ENCODE peak calls at places on chromosomes 7 and 10, in five cellular contexts. W is GM12878, D is AG10803, U is GM06990, K is heart left ventricle. Z is an unnamed sample.

GRCh38 chr10:93465806-93466675 is 16.1 kb downstream of the MYOF start:
- DNase-seq in W (no peak), D (peak), U (no peak), K (peak), Z (peak)

GRCh38 chr7:158710651-158711102 is 6.1 kb upstream of the NCAPG2 start:
- DNase-seq in W (no peak), D (peak), U (no peak), K (no peak), Z (peak)

GRCh38 chr7:836429-836828 is 4.2 kb downstream of the SUN1 start:
- DNase-seq in W (no peak), D (peak), U (no peak), K (peak), Z (peak)

GRCh38 chr10:131697461-131698128 is 203.2 kb upstream of the PPP2R2D start:
- DNase-seq in W (no peak), D (no peak), U (no peak), K (no peak), Z (no peak)

GRCh38 chr10:113982745-113983144 is 60.9 kb upstream of the ADRB1 start:
- DNase-seq in W (no peak), D (no peak), U (peak), K (no peak), Z (no peak)

GRCh38 chr7:154886591-154886990 is 116.3 kb downstream of the PAXIP1 start:
- DNase-seq in W (no peak), D (no peak), U (no peak), K (no peak), Z (no peak)

GRCh38 chr7:105295626-105296352 is 92.9 kb downstream of the SRPK2 start:
- DNase-seq in W (no peak), D (no peak), U (no peak), K (no peak), Z (no peak)

GRCh38 chr7:75966209-75966961 is 28.0 kb downstream of the TMEM120A start:
- DNase-seq in W (no peak), D (peak), U (no peak), K (peak), Z (no peak)

GRCh38 chr10:21750424-21750823 is 216.4 kb downstream of the MLLT10 start:
- DNase-seq in W (no peak), D (peak), U (no peak), K (no peak), Z (no peak)

GRCh38 chr10:76309744-76310441 is 878.5 kb downstream of the LRMDA start:
- DNase-seq in W (no peak), D (peak), U (no peak), K (no peak), Z (peak)

GRCh38 chr10:86402283-86402931 is 35.8 kb upstream of the GRID1 start:
- DNase-seq in W (no peak), D (peak), U (no peak), K (no peak), Z (peak)

GRCh38 chr10:97131702-97132101 is 54.1 kb downstream of the SLIT1 start:
- DNase-seq in W (no peak), D (peak), U (no peak), K (no peak), Z (no peak)

GRCh38 chr7:92735707-92736106 is 100.7 kb downstream of the CDK6 start:
- DNase-seq in W (no peak), D (peak), U (no peak), K (no peak), Z (peak)

GRCh38 chr10:125878957-125879835 is 1.9 kb downstream of the DHX32 start:
- DNase-seq in W (no peak), D (peak), U (no peak), K (no peak), Z (peak)

GRCh38 chr10:12018438-12019342 is 23.9 kb downstream of the UPF2 start:
- DNase-seq in W (no peak), D (peak), U (no peak), K (no peak), Z (no peak)

GRCh38 chr7:29229946-29230345 is 35.4 kb downstream of the CHN2 start:
- DNase-seq in W (no peak), D (no peak), U (no peak), K (no peak), Z (no peak)

GRCh38 chr10:114916653-114917052 is 21.3 kb upstream of the TRUB1 start:
- DNase-seq in W (no peak), D (no peak), U (no peak), K (no peak), Z (no peak)

GRCh38 chr7:36535866-36536664 is 146.4 kb downstream of the ANLN start:
- DNase-seq in W (no peak), D (no peak), U (no peak), K (no peak), Z (peak)

GRCh38 chr7:31204066-31204465 is 136.5 kb downstream of the NEUROD6 start:
- DNase-seq in W (no peak), D (no peak), U (no peak), K (no peak), Z (no peak)

GRCh38 chr7:2012981-2013380 is 219.8 kb downstream of the MAD1L1 start:
- DNase-seq in W (no peak), D (peak), U (no peak), K (peak), Z (peak)

GRCh38 chr7:143299840-143300239 is 11.7 kb downstream of the CASP2 start:
- DNase-seq in W (no peak), D (no peak), U (no peak), K (no peak), Z (no peak)

GRCh38 chr10:90920986-90921643 is at the start of gene ANKRD1:
- DNase-seq in W (no peak), D (peak), U (no peak), K (peak), Z (peak)

GRCh38 chr10:95906675-95907453 is 911 bp upstream of the CC2D2B start:
- DNase-seq in W (peak), D (peak), U (no peak), K (peak), Z (peak)

GRCh38 chr10:72322280-72323058 is 32.2 kb downstream of the DNAJB12 start:
- DNase-seq in W (no peak), D (no peak), U (no peak), K (no peak), Z (peak)

GRCh38 chr7:106858618-106859532 is 6.2 kb upstream of the PIK3CG start:
- DNase-seq in W (no peak), D (no peak), U (no peak), K (peak), Z (no peak)

GRCh38 chr7:102981451-102981850 is 68.7 kb downstream of the LRRC17 start:
- DNase-seq in W (no peak), D (no peak), U (no peak), K (no peak), Z (no peak)

GRCh38 chr7:27151341-27151944 is 940 bp downstream of the HOXA3 start:
- DNase-seq in W (no peak), D (no peak), U (no peak), K (no peak), Z (no peak)

GRCh38 chr7:153657182-153657800 is 394.9 kb upstream of the DPP6 start:
- DNase-seq in W (no peak), D (no peak), U (no peak), K (no peak), Z (no peak)

GRCh38 chr10:132815161-132815857 is 29.4 kb upstream of the NKX6-2 start:
- DNase-seq in W (no peak), D (no peak), U (no peak), K (no peak), Z (no peak)

GRCh38 chr10:47257396-47258120 is 42.4 kb upstream of the GDF10 start:
- DNase-seq in W (peak), D (peak), U (peak), K (no peak), Z (peak)

GRCh38 chr10:18224626-18225445 is 84.6 kb downstream of the CACNB2 start:
- DNase-seq in W (no peak), D (no peak), U (no peak), K (no peak), Z (no peak)

GRCh38 chr10:113386005-113386404 is 166.8 kb upstream of the HABP2 start:
- DNase-seq in W (no peak), D (peak), U (no peak), K (no peak), Z (no peak)

GRCh38 chr10:101234333-101234732 is 5.1 kb upstream of the LBX1 start:
- DNase-seq in W (no peak), D (no peak), U (no peak), K (no peak), Z (no peak)

GRCh38 chr10:36559990-36560389 is 565.4 kb upstream of the ANKRD30A start:
- DNase-seq in W (no peak), D (peak), U (no peak), K (no peak), Z (no peak)

GRCh38 chr7:14902589-14902963 is at the start of gene DGKB:
- DNase-seq in W (no peak), D (peak), U (no peak), K (peak), Z (peak)

GRCh38 chr7:91892821-91893340 is 12.4 kb upstream of the MTERF1 start:
- DNase-seq in W (no peak), D (peak), U (no peak), K (no peak), Z (peak)

GRCh38 chr10:129851941-129852650 is 112.0 kb downstream of the EBF3 start:
- DNase-seq in W (no peak), D (no peak), U (no peak), K (no peak), Z (no peak)

GRCh38 chr10:129852829-129853228 is 111.2 kb downstream of the EBF3 start:
- DNase-seq in W (no peak), D (no peak), U (no peak), K (no peak), Z (no peak)

GRCh38 chr10:129854181-129854580 is 109.9 kb downstream of the EBF3 start:
- DNase-seq in W (no peak), D (no peak), U (no peak), K (no peak), Z (no peak)

GRCh38 chr10:129854796-129855705 is 109.0 kb downstream of the EBF3 start:
- DNase-seq in W (no peak), D (no peak), U (no peak), K (no peak), Z (no peak)

DNA sequence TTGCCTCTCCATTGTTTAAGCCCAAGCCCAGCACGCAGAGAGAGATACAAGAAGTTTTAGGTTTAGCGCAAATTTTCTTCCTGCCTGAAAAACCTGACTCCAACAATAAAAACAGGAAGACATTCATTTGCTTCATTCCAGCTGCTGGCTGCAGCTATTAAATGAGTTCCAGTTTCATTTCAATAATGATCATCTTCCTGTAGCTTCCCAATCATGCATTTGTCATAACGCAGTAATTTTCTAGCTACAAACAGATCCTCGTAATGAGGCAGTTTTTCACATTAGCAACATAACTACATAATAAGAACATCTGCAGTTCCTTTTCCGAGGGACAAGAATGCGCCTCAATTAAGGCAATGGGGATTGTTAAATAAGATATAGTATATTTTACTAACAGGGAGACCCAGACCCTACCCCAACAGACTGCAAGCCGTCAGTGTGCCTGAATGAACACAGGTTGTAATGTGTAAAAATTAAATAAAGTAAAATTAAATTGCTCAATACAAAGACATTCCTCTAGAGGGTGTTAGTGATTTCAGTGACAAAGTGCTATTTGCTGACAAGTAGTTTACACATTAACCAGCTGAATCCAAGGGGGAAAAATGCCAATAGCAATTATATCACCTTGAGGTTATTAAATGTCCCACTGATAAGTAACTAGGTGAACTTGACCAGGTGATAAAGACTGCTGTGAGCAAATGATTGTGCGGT is 110.7 kb downstream of the EBF3 start:
- DNase-seq in W (no peak), D (peak), U (no peak), K (no peak), Z (no peak)
- TF ChIP-seq CTCF in W (no peak), D (peak), U (no peak), K (peak), Z (peak)

DNA sequence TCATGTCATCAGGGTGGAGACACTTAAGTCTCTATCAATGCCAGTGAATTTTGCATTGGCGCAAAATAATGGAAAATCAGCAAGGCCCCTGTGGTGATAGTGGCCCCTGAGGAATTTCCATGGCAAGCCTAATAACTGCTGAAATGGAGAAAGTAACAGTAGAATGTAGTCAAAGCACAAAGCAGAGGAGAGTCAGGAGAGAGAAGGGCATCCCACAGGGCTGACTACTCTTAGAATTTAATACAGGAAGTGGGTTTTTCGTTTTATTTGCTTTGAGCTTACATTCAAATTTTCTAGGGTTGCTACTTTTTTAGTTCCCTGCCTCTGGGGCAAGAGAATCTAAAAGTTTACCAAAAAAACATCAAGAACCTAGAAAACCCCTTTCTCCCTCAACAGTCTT is 39.0 kb downstream of the BZW2 start:
- DNase-seq in W (no peak), D (no peak), U (no peak), K (no peak), Z (no peak)
- H3K4me3 ChIP-seq in W (no peak), D (no peak), U (no peak), K (no peak), Z (no peak)

GRCh38 chr7:44998153-44998871 is 1.7 kb upstream of the CCM2 start:
- DNase-seq in W (no peak), D (peak), U (no peak), K (no peak), Z (no peak)

GRCh38 chr7:45000096-45001032 is at the start of gene CCM2:
- DNase-seq in W (no peak), D (peak), U (peak), K (peak), Z (peak)

GRCh38 chr7:45001138-45001694 is 1.2 kb downstream of the CCM2 start:
- DNase-seq in W (no peak), D (no peak), U (peak), K (no peak), Z (no peak)

GRCh38 chr7:45001826-45002225 is 1.8 kb downstream of the CCM2 start:
- DNase-seq in W (no peak), D (no peak), U (no peak), K (no peak), Z (no peak)

GRCh38 chr7:44999245-45000095 is 531 bp upstream of the CCM2 start:
- DNase-seq in W (peak), D (peak), U (peak), K (peak), Z (peak)
- TF ChIP-seq CTCF in W (no peak), D (no peak), U (no peak), K (peak), Z (no peak)

GRCh38 chr10:3476186-3476585 is 303.6 kb upstream of the PITRM1 start:
- DNase-seq in W (no peak), D (peak), U (no peak), K (no peak), Z (peak)

GRCh38 chr10:3478153-3478552 is 305.6 kb upstream of the PITRM1 start:
- DNase-seq in W (no peak), D (no peak), U (no peak), K (no peak), Z (no peak)

GRCh38 chr10:3478632-3479240 is 306.2 kb upstream of the PITRM1 start:
- DNase-seq in W (no peak), D (no peak), U (no peak), K (no peak), Z (no peak)

GRCh38 chr10:3476640-3477448 is 304.3 kb upstream of the PITRM1 start:
- DNase-seq in W (no peak), D (no peak), U (no peak), K (no peak), Z (no peak)

GRCh38 chr10:3477683-3478082 is 305.1 kb upstream of the PITRM1 start:
- DNase-seq in W (peak), D (peak), U (no peak), K (no peak), Z (peak)
- H3K4me3 ChIP-seq in W (no peak), D (no peak), U (peak), K (no peak), Z (no peak)

Z was measured in astrocyte of the spinal cord.